ENCODE peak calls at places on chromosomes 6 and 20, in ten cellular contexts. K, B, W, F, I, H, G, X, N and O are unnamed samples.

GRCh38 chr20:35621560-35621946 is 5.9 kb downstream of the SPAG4 start:
- DNase-seq in K (no peak), B (peak; percentile 16), W (no peak), F (no peak), I (no peak), H (no peak), G (no peak), X (no peak), N (no peak), O (no peak)

GRCh38 chr6:135505222-135505621 is 7.7 kb upstream of the AHI1 start:
- DNase-seq in K (peak; percentile 34), B (no peak), W (no peak), F (no peak), I (no peak), H (no peak), G (no peak), X (no peak), N (no peak), O (no peak)

GRCh38 chr6:106512048-106512957 is 117.0 kb downstream of the RTN4IP1 start:
- DNase-seq in K (peak; percentile 91), B (peak; percentile 85), W (peak; percentile 26), F (peak; percentile 87), I (peak; percentile 79), H (peak; percentile 58), G (no peak), X (peak; percentile 61), N (peak; percentile 20), O (peak; percentile 95)

GRCh38 chr6:10633216-10633615 is 61.2 kb downstream of the C6orf52 start:
- DNase-seq in K (no peak), B (peak; percentile 88), W (no peak), F (peak; percentile 30), I (no peak), H (peak; percentile 91), G (peak; percentile 74), X (peak; percentile 85), N (no peak), O (no peak)

GRCh38 chr6:15754035-15754705 is 91.3 kb upstream of the DTNBP1 start:
- DNase-seq in K (no peak), B (peak; percentile 70), W (peak; percentile 19), F (no peak), I (no peak), H (peak; percentile 78), G (no peak), X (peak; percentile 40), N (no peak), O (no peak)

GRCh38 chr6:124995131-124995530 is 32.9 kb downstream of the RNF217 start:
- DNase-seq in K (no peak), B (peak; percentile 38), W (no peak), F (no peak), I (no peak), H (no peak), G (no peak), X (no peak), N (no peak), O (no peak)

GRCh38 chr20:10644458-10645204 is 29.2 kb downstream of the JAG1 start:
- DNase-seq in K (no peak), B (no peak), W (peak; percentile 58), F (no peak), I (no peak), H (no peak), G (no peak), X (no peak), N (peak; percentile 81), O (no peak)

GRCh38 chr20:20435453-20435852 is 67.5 kb downstream of the INSM1 start:
- DNase-seq in K (no peak), B (no peak), W (no peak), F (no peak), I (no peak), H (no peak), G (no peak), X (no peak), N (peak; percentile 43), O (no peak)

DNA sequence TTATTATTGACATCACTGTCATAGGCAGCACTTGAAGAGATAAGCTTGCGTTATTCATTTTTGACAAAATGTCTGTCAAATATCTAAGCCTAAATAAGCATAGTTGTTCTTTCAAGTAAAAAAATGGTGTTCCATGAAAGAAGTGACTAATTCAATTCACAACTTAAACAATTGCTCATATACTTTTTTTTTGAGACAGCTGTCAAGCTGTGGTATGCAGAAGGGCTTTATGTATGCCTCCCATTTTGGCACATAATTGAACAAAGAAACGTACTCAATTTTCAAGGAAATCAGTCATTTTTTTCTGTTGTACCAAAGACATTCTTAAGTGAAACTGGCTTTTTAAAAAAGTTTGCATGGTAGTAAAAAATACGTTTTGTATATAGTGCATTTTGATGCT is 8.5 kb downstream of the AFDN start:
- DNase-seq in K (no peak), B (no peak), W (no peak), F (no peak), I (no peak), H (no peak), G (no peak), X (no peak), N (no peak), O (no peak)
- H3K4me3 ChIP-seq in K (no peak overlapping the region), B (no peak overlapping the region), W (no peak overlapping the region), F (no peak overlapping the region), I (no peak overlapping the region), H (no peak overlapping the region), G (no peak overlapping the region), X (no peak overlapping the region), N (no peak overlapping the region), O (no peak overlapping the region)

GRCh38 chr6:29725981-29726380 is 2.7 kb downstream of the HLA-F start:
- DNase-seq in K (no peak), B (no peak), W (no peak), F (no peak), I (no peak), H (no peak), G (no peak), X (no peak), N (no peak), O (no peak)

GRCh38 chr6:29720863-29721262 is 2.4 kb upstream of the HLA-F start:
- DNase-seq in K (no peak), B (no peak), W (no peak), F (no peak), I (no peak), H (no peak), G (no peak), X (no peak), N (peak; percentile 55), O (no peak)

GRCh38 chr6:29723666-29724588 is 693 bp downstream of the HLA-F start:
- DNase-seq in K (peak; percentile 76), B (peak; percentile 23), W (no peak), F (peak; percentile 72), I (peak; percentile 46), H (no peak), G (no peak), X (no peak), N (peak; percentile 53), O (peak; percentile 80)

GRCh38 chr6:29724937-29725869 is 2.0 kb downstream of the HLA-F start:
- DNase-seq in K (no peak), B (no peak), W (no peak), F (no peak), I (no peak), H (no peak), G (no peak), X (no peak), N (no peak), O (no peak)

GRCh38 chr6:29722773-29723665 is at the start of gene HLA-F:
- DNase-seq in K (peak; percentile 92), B (peak; percentile 87), W (peak; percentile 38), F (peak; percentile 79), I (peak; percentile 88), H (peak; percentile 76), G (no peak), X (peak; percentile 66), N (peak; percentile 92), O (peak; percentile 89)
- H3K4me3 ChIP-seq in K (peak within 1 kb of the TSS; percentile 99), B (peak within 1 kb of the TSS; percentile 55), W (no peak within 1 kb of the TSS), F (peak within 1 kb of the TSS; percentile 100), I (peak within 1 kb of the TSS; percentile 93), H (peak within 1 kb of the TSS; percentile 53), G (peak within 1 kb of the TSS; percentile 51), X (peak within 1 kb of the TSS; percentile 49), N (peak within 1 kb of the TSS; percentile 96), O (peak within 1 kb of the TSS; percentile 82)

GRCh38 chr20:64100566-64100888 is 6.8 kb downstream of the NPBWR2 start:
- DNase-seq in K (no peak), B (no peak), W (peak; percentile 3), F (no peak), I (no peak), H (no peak), G (no peak), X (no peak), N (no peak), O (no peak)

GRCh38 chr20:64102647-64103354 is 4.6 kb downstream of the NPBWR2 start:
- DNase-seq in K (no peak), B (no peak), W (peak; percentile 57), F (no peak), I (peak; percentile 75), H (no peak), G (no peak), X (no peak), N (peak; percentile 60), O (no peak)

GRCh38 chr20:64099880-64100565 is 7.3 kb downstream of the NPBWR2 start:
- DNase-seq in K (no peak), B (no peak), W (peak; percentile 14), F (peak; percentile 47), I (no peak), H (no peak), G (no peak), X (no peak), N (no peak), O (no peak)

GRCh38 chr20:64100946-64101688 is 6.2 kb downstream of the NPBWR2 start:
- DNase-seq in K (no peak), B (no peak), W (no peak), F (no peak), I (no peak), H (no peak), G (no peak), X (no peak), N (no peak), O (no peak)

DNA sequence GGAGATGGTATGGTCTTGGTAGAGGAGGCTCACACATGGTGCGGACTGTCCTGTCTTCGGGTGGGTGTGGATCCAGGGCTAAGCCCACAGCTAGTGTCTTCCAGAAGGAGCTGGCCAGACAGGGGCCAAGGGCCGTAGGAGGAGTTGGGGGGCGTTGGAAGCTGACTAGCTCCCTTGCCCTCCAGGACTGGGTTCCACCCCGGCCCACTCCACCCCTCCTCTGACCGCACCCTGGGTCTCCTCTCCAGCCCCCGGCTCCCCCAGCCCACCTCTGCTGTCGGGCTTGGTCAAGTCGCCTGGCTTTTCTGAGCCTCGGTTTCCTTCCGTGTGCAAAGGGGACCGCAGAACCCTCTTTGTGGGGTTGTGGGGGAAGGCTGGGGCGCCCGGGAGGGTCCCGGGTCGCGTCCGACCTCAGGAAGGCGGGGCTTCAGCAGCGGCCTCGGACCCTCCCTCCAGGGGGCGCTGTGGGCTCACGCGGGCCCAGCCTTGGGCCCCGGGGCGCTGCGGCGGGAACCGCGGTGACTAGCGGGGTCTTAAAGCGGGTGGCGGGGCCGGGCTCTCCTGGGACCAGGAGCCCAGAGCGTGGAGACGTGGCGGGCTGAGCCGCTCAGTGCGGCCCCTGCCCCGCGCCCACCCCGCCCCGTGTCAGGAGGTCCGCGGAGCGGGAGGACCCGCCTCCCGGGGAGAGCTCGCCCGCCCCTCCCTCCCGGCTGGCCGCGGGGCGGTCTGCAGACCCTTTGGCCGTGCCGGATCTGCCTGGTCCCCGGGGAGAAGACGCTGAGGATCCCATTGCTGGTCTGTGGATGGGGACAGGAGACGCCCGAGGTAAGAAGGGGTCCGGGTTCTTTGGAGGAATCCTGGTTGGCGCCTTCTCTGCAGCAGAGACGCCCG is 5.4 kb downstream of the NPBWR2 start:
- DNase-seq in K (peak; percentile 52), B (peak; percentile 33), W (peak; percentile 90), F (peak; percentile 50), I (peak; percentile 25), H (no peak), G (no peak), X (no peak), N (peak; percentile 53), O (no peak)
- H3K4me3 ChIP-seq in K (no peak overlapping the region), B (no peak overlapping the region), W (peak overlapping the region; percentile 77), F (no peak overlapping the region), I (no peak overlapping the region), H (no peak overlapping the region), G (peak overlapping the region; percentile 41), X (no peak overlapping the region), N (peak overlapping the region; percentile 56), O (peak overlapping the region; percentile 39)

GRCh38 chr6:6684365-6684833 is 95.9 kb downstream of the LY86 start:
- DNase-seq in K (no peak), B (no peak), W (peak; percentile 24), F (peak; percentile 76), I (no peak), H (no peak), G (no peak), X (no peak), N (no peak), O (no peak)
- H3K4me3 ChIP-seq in K (no peak overlapping the region), B (no peak overlapping the region), W (peak overlapping the region; percentile 13), F (peak overlapping the region; percentile 9), I (no peak overlapping the region), H (no peak overlapping the region), G (no peak overlapping the region), X (no peak overlapping the region), N (no peak overlapping the region), O (no peak overlapping the region)